ENCODE peak calls at places on chromosomes 16 and 17, in nine cellular contexts. One of them, this sample, is unnamed. For H3K27me3, the result is how much of the 10 kb centered on the place peaks cover.

GRCh38 chr16:4463522-4464163 is 10.8 kb downstream of the NMRAL1 start:
- DNase-seq in upper lobe of right lung: no peak
- DNase-seq in PC-3: peak
- DNase-seq in HL-60: no peak
- DNase-seq in neuronal stem cell: no peak
- DNase-seq in transverse colon: no peak
- DNase-seq in ovary: no peak
- DNase-seq in left lung: no peak
- DNase-seq in trophoblast cell: no peak
- DNase-seq in this sample: no peak

GRCh38 chr16:11615756-11616447 is 29.2 kb upstream of the LITAF start:
- DNase-seq in upper lobe of right lung: no peak
- DNase-seq in PC-3: no peak
- DNase-seq in HL-60: no peak
- DNase-seq in neuronal stem cell: no peak
- DNase-seq in transverse colon: no peak
- DNase-seq in ovary: no peak
- DNase-seq in left lung: no peak
- DNase-seq in trophoblast cell: no peak
- DNase-seq in this sample: no peak

GRCh38 chr16:3388325-3388724 is 12.5 kb downstream of the ZSCAN32 start:
- DNase-seq in upper lobe of right lung: no peak
- DNase-seq in PC-3: no peak
- DNase-seq in HL-60: no peak
- DNase-seq in neuronal stem cell: no peak
- DNase-seq in transverse colon: no peak
- DNase-seq in ovary: no peak
- DNase-seq in left lung: no peak
- DNase-seq in trophoblast cell: no peak
- DNase-seq in this sample: no peak

GRCh38 chr16:87706278-87707000 is 59.3 kb downstream of the KLHDC4 start:
- DNase-seq in upper lobe of right lung: peak
- DNase-seq in PC-3: no peak
- DNase-seq in HL-60: no peak
- DNase-seq in neuronal stem cell: no peak
- DNase-seq in transverse colon: no peak
- DNase-seq in ovary: no peak
- DNase-seq in left lung: no peak
- DNase-seq in trophoblast cell: no peak
- DNase-seq in this sample: no peak

GRCh38 chr17:36851230-36851629 is 86.0 kb upstream of the LHX1 start:
- DNase-seq in upper lobe of right lung: no peak
- DNase-seq in PC-3: peak
- DNase-seq in HL-60: no peak
- DNase-seq in neuronal stem cell: no peak
- DNase-seq in transverse colon: no peak
- DNase-seq in ovary: no peak
- DNase-seq in left lung: no peak
- DNase-seq in trophoblast cell: no peak
- DNase-seq in this sample: peak

GRCh38 chr16:87363771-87364476 is 19.7 kb downstream of the FBXO31 start:
- DNase-seq in upper lobe of right lung: no peak
- DNase-seq in PC-3: no peak
- DNase-seq in HL-60: no peak
- DNase-seq in neuronal stem cell: no peak
- DNase-seq in transverse colon: peak
- DNase-seq in ovary: peak
- DNase-seq in left lung: no peak
- DNase-seq in trophoblast cell: no peak
- DNase-seq in this sample: no peak

GRCh38 chr17:13182450-13182849 is 164.6 kb upstream of the ELAC2 start:
- DNase-seq in upper lobe of right lung: no peak
- DNase-seq in PC-3: no peak
- DNase-seq in HL-60: no peak
- DNase-seq in neuronal stem cell: no peak
- DNase-seq in transverse colon: peak
- DNase-seq in ovary: no peak
- DNase-seq in left lung: no peak
- DNase-seq in trophoblast cell: no peak
- DNase-seq in this sample: no peak

GRCh38 chr16:69848635-69849545 is 86.8 kb downstream of the WWP2 start:
- DNase-seq in upper lobe of right lung: peak
- DNase-seq in PC-3: peak
- DNase-seq in HL-60: no peak
- DNase-seq in neuronal stem cell: no peak
- DNase-seq in transverse colon: peak
- DNase-seq in ovary: peak
- DNase-seq in left lung: peak
- DNase-seq in trophoblast cell: no peak
- DNase-seq in this sample: peak

GRCh38 chr16:89842471-89843408 is 14.5 kb downstream of the SPIRE2 start:
- DNase-seq in upper lobe of right lung: no peak
- DNase-seq in PC-3: peak
- DNase-seq in HL-60: no peak
- DNase-seq in neuronal stem cell: no peak
- DNase-seq in transverse colon: no peak
- DNase-seq in ovary: no peak
- DNase-seq in left lung: no peak
- DNase-seq in trophoblast cell: peak
- DNase-seq in this sample: no peak

GRCh38 chr17:19958023-19958422 is 19.6 kb downstream of the AKAP10 start:
- DNase-seq in upper lobe of right lung: no peak
- DNase-seq in PC-3: peak
- DNase-seq in HL-60: no peak
- DNase-seq in neuronal stem cell: peak
- DNase-seq in transverse colon: no peak
- DNase-seq in ovary: no peak
- DNase-seq in left lung: no peak
- DNase-seq in trophoblast cell: peak
- DNase-seq in this sample: peak

GRCh38 chr17:15999974-16000827 is 577 bp downstream of the TTC19 start:
- DNase-seq in upper lobe of right lung: no peak
- DNase-seq in PC-3: peak
- DNase-seq in HL-60: no peak
- DNase-seq in neuronal stem cell: no peak
- DNase-seq in transverse colon: no peak
- DNase-seq in ovary: peak
- DNase-seq in left lung: no peak
- DNase-seq in trophoblast cell: peak
- DNase-seq in this sample: no peak

GRCh38 chr17:80782536-80783427 is 208.9 kb upstream of the CHMP6 start:
- DNase-seq in upper lobe of right lung: no peak
- DNase-seq in PC-3: no peak
- DNase-seq in HL-60: no peak
- DNase-seq in neuronal stem cell: no peak
- DNase-seq in transverse colon: no peak
- DNase-seq in ovary: no peak
- DNase-seq in left lung: peak
- DNase-seq in trophoblast cell: peak
- DNase-seq in this sample: no peak

GRCh38 chr17:50920891-50921595 is 54.9 kb upstream of the TOB1 start:
- DNase-seq in upper lobe of right lung: no peak
- DNase-seq in PC-3: no peak
- DNase-seq in HL-60: no peak
- DNase-seq in neuronal stem cell: no peak
- DNase-seq in transverse colon: peak
- DNase-seq in ovary: no peak
- DNase-seq in left lung: no peak
- DNase-seq in trophoblast cell: no peak
- DNase-seq in this sample: no peak

GRCh38 chr17:79778504-79779087 is 648 bp downstream of the CBX2 start:
- DNase-seq in upper lobe of right lung: peak
- DNase-seq in PC-3: peak
- DNase-seq in HL-60: no peak
- DNase-seq in neuronal stem cell: peak
- DNase-seq in transverse colon: no peak
- DNase-seq in ovary: peak
- DNase-seq in left lung: no peak
- DNase-seq in trophoblast cell: no peak
- DNase-seq in this sample: no peak

GRCh38 chr17:74779948-74780400 is 3.8 kb upstream of the NAT9 start:
- DNase-seq in upper lobe of right lung: peak
- DNase-seq in PC-3: no peak
- DNase-seq in HL-60: peak
- DNase-seq in neuronal stem cell: no peak
- DNase-seq in transverse colon: peak
- DNase-seq in ovary: no peak
- DNase-seq in left lung: peak
- DNase-seq in trophoblast cell: peak
- DNase-seq in this sample: no peak

GRCh38 chr16:86910146-86910805 is 331.9 kb downstream of the FOXL1 start:
- DNase-seq in upper lobe of right lung: no peak
- DNase-seq in PC-3: no peak
- DNase-seq in HL-60: no peak
- DNase-seq in neuronal stem cell: no peak
- DNase-seq in transverse colon: no peak
- DNase-seq in ovary: no peak
- DNase-seq in left lung: no peak
- DNase-seq in trophoblast cell: no peak
- DNase-seq in this sample: no peak

GRCh38 chr16:72098936-72099335 is 5.3 kb downstream of the DHX38 start:
- DNase-seq in upper lobe of right lung: no peak
- DNase-seq in PC-3: no peak
- DNase-seq in HL-60: no peak
- DNase-seq in neuronal stem cell: no peak
- DNase-seq in transverse colon: no peak
- DNase-seq in ovary: no peak
- DNase-seq in left lung: no peak
- DNase-seq in trophoblast cell: no peak
- DNase-seq in this sample: peak

GRCh38 chr17:76335716-76336381 is 17.9 kb downstream of the PRPSAP1 start:
- DNase-seq in upper lobe of right lung: no peak
- DNase-seq in PC-3: no peak
- DNase-seq in HL-60: no peak
- DNase-seq in neuronal stem cell: no peak
- DNase-seq in transverse colon: no peak
- DNase-seq in ovary: no peak
- DNase-seq in left lung: no peak
- DNase-seq in trophoblast cell: no peak
- DNase-seq in this sample: no peak

DNA sequence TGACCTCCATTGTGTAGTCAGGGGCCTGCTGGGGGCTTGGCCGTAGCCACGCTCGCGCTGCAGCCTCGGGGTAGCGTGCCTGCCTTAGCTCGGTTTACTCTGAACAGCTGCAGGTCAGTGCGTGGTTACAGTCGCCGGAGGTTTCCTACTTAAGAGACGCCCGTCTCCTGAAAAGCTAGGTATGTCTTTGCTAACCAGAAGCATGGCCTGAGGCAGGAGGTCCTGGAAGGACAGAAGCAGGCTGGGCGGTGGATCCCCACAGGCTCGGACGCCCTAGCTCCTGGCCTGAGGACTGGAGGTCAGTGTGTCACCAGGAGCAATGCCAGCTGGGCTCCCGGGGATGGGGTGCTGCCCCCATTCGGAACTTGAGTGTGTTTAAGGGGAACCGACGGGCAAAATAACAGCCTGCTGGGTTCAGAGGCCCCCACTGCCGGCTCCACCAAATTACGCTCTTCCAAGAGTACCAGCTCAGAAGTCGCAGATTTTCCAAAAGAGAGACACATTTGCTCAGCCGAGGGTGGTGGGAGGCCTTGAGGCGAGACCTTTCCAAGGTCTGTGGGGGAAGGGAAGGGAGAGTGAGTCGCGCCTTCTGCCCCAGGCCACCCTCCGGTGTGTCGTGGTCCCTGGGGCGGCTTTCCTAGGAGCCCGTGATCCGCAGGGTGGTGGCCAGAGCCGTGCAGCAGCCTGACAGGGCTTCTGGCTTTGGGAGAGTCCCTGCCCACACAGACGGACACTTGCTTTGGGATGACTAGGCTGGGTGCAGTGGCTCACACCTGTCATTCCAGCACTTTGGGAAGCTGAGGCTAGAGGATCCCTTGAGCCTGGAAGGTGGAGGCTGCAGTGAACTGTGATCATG is 3.9 kb upstream of the GNG13 start:
- DNase-seq in upper lobe of right lung: no peak
- DNase-seq in PC-3: no peak
- DNase-seq in HL-60: no peak
- DNase-seq in neuronal stem cell: no peak
- DNase-seq in transverse colon: no peak
- DNase-seq in ovary: no peak
- DNase-seq in left lung: no peak
- DNase-seq in trophoblast cell: peak
- DNase-seq in this sample: no peak
- H3K27me3 ChIP-seq in upper lobe of right lung: under half
- H3K27me3 ChIP-seq in PC-3: under half
- H3K27me3 ChIP-seq in HL-60: under half
- H3K27me3 ChIP-seq in neuronal stem cell: under half
- H3K27me3 ChIP-seq in transverse colon: half or more
- H3K27me3 ChIP-seq in ovary: under half
- H3K27me3 ChIP-seq in left lung: under half
- H3K27me3 ChIP-seq in trophoblast cell: under half
- H3K27me3 ChIP-seq in this sample: under half

GRCh38 chr16:54280751-54281150 is 5.8 kb downstream of the IRX3 start:
- DNase-seq in upper lobe of right lung: no peak
- DNase-seq in PC-3: no peak
- DNase-seq in HL-60: no peak
- DNase-seq in neuronal stem cell: no peak
- DNase-seq in transverse colon: no peak
- DNase-seq in ovary: no peak
- DNase-seq in left lung: no peak
- DNase-seq in trophoblast cell: no peak
- DNase-seq in this sample: peak
- H3K27me3 ChIP-seq in upper lobe of right lung: under half
- H3K27me3 ChIP-seq in PC-3: under half
- H3K27me3 ChIP-seq in HL-60: under half
- H3K27me3 ChIP-seq in neuronal stem cell: under half
- H3K27me3 ChIP-seq in transverse colon: half or more
- H3K27me3 ChIP-seq in ovary: under half
- H3K27me3 ChIP-seq in left lung: under half
- H3K27me3 ChIP-seq in trophoblast cell: half or more
- H3K27me3 ChIP-seq in this sample: under half

DNA sequence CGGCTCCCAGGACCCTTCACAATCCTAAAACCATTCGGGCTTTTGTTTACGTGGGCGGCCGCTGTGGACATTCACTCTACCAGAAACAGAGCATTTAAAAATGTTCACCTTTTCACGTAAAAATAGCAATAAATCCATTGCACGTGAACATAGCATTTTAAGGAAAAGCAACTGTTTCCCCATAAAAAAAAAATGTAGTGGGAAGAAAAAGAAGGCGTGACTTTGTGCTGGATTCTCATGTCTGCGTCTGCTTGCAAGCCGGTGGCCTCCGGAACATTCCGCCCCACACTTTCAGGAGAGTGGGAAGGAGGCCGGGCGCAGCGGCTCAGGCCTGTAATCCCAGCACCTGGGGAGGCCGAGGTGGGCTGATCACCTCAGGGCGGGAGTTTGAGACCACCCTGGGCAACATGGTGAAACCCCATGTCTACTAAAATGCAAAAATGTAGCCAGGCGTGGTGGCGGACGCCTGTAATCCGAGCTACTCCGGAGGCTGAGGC is 13.4 kb upstream of the GNG13 start:
- DNase-seq in upper lobe of right lung: no peak
- DNase-seq in PC-3: no peak
- DNase-seq in HL-60: no peak
- DNase-seq in neuronal stem cell: no peak
- DNase-seq in transverse colon: no peak
- DNase-seq in ovary: no peak
- DNase-seq in left lung: no peak
- DNase-seq in trophoblast cell: no peak
- DNase-seq in this sample: no peak
- H3K27me3 ChIP-seq in upper lobe of right lung: half or more
- H3K27me3 ChIP-seq in PC-3: under half
- H3K27me3 ChIP-seq in HL-60: under half
- H3K27me3 ChIP-seq in neuronal stem cell: under half
- H3K27me3 ChIP-seq in transverse colon: half or more
- H3K27me3 ChIP-seq in ovary: under half
- H3K27me3 ChIP-seq in left lung: under half
- H3K27me3 ChIP-seq in trophoblast cell: under half
- H3K27me3 ChIP-seq in this sample: under half

GRCh38 chr17:31462261-31462660 is 70.8 kb downstream of the RAB11FIP4 start:
- DNase-seq in upper lobe of right lung: no peak
- DNase-seq in PC-3: no peak
- DNase-seq in HL-60: no peak
- DNase-seq in neuronal stem cell: no peak
- DNase-seq in transverse colon: no peak
- DNase-seq in ovary: no peak
- DNase-seq in left lung: no peak
- DNase-seq in trophoblast cell: no peak
- DNase-seq in this sample: no peak
- H3K27me3 ChIP-seq in upper lobe of right lung: under half
- H3K27me3 ChIP-seq in PC-3: under half
- H3K27me3 ChIP-seq in HL-60: under half
- H3K27me3 ChIP-seq in neuronal stem cell: under half
- H3K27me3 ChIP-seq in transverse colon: under half
- H3K27me3 ChIP-seq in ovary: under half
- H3K27me3 ChIP-seq in left lung: under half
- H3K27me3 ChIP-seq in trophoblast cell: under half
- H3K27me3 ChIP-seq in this sample: under half